ENCODE peak calls at places on chromosomes 2 and 18, in six cellular contexts. B is GM23338, Q is breast epithelium, N is SK-N-SH, D is K562, R is sigmoid colon. G is an unnamed sample. For H3K27me3, the result is how much of the 10 kb centered on the place peaks cover.

GRCh38 chr2:12456293-12457151 is 260.2 kb upstream of the TRIB2 start:
- DNase-seq in B (peak), Q (peak), N (no peak), D (peak), R (peak), G (peak)

GRCh38 chr2:227710986-227711385 is 6.8 kb downstream of the SLC19A3 start:
- DNase-seq in B (no peak), Q (no peak), N (no peak), D (no peak), R (no peak), G (no peak)

GRCh38 chr2:238024986-238025385 is 35.8 kb upstream of the SCLY start:
- DNase-seq in B (no peak), Q (no peak), N (no peak), D (no peak), R (no peak), G (no peak)

GRCh38 chr18:46899274-46899948 is 17.9 kb downstream of the PIAS2 start:
- DNase-seq in B (peak), Q (no peak), N (no peak), D (no peak), R (no peak), G (no peak)

GRCh38 chr18:67525328-67526110 is 9.0 kb upstream of the DSEL start:
- DNase-seq in B (peak), Q (peak), N (no peak), D (no peak), R (peak), G (peak)

GRCh38 chr2:128064353-128064752 is 26.6 kb upstream of the UGGT1 start:
- DNase-seq in B (no peak), Q (no peak), N (no peak), D (no peak), R (no peak), G (no peak)

GRCh38 chr2:157329524-157329923 is 3.9 kb upstream of the ERMN start:
- DNase-seq in B (no peak), Q (no peak), N (no peak), D (no peak), R (no peak), G (no peak)

GRCh38 chr2:155309483-155309882 is 611.0 kb downstream of the KCNJ3 start:
- DNase-seq in B (no peak), Q (no peak), N (no peak), D (no peak), R (no peak), G (no peak)

GRCh38 chr18:79788096-79789085 is 9.3 kb upstream of the KCNG2 start:
- DNase-seq in B (peak), Q (no peak), N (no peak), D (no peak), R (peak), G (no peak)

GRCh38 chr2:168500516-168500915 is 44.4 kb downstream of the CERS6 start:
- DNase-seq in B (no peak), Q (no peak), N (no peak), D (no peak), R (no peak), G (no peak)

GRCh38 chr2:67322361-67323001 is 74.7 kb upstream of the ETAA1 start:
- DNase-seq in B (peak), Q (no peak), N (peak), D (no peak), R (peak), G (peak)

GRCh38 chr2:177148477-177149154 is 64.0 kb upstream of the HNRNPA3 start:
- DNase-seq in B (peak), Q (peak), N (peak), D (peak), R (peak), G (peak)

GRCh38 chr2:43074052-43074451 is 152.4 kb downstream of the ZFP36L2 start:
- DNase-seq in B (no peak), Q (no peak), N (no peak), D (no peak), R (no peak), G (no peak)

GRCh38 chr18:72849671-72850070 is 18.1 kb downstream of the NETO1 start:
- DNase-seq in B (no peak), Q (no peak), N (no peak), D (no peak), R (no peak), G (no peak)

GRCh38 chr2:52831216-52831615 is 936.4 kb upstream of the CHAC2 start:
- DNase-seq in B (no peak), Q (no peak), N (no peak), D (no peak), R (no peak), G (no peak)

GRCh38 chr2:70596293-70596692 is 42.7 kb upstream of the TGFA start:
- DNase-seq in B (no peak), Q (no peak), N (no peak), D (no peak), R (no peak), G (no peak)

GRCh38 chr2:69464575-69464974 is 27.3 kb upstream of the NFU1 start:
- DNase-seq in B (no peak), Q (no peak), N (no peak), D (no peak), R (peak), G (no peak)

GRCh38 chr2:31055938-31056337 is 82.3 kb downstream of the GALNT14 start:
- DNase-seq in B (no peak), Q (no peak), N (no peak), D (no peak), R (no peak), G (no peak)

GRCh38 chr2:104872866-104873688 is 19.2 kb downstream of the POU3F3 start:
- DNase-seq in B (peak), Q (peak), N (peak), D (peak), R (peak), G (no peak)

DNA sequence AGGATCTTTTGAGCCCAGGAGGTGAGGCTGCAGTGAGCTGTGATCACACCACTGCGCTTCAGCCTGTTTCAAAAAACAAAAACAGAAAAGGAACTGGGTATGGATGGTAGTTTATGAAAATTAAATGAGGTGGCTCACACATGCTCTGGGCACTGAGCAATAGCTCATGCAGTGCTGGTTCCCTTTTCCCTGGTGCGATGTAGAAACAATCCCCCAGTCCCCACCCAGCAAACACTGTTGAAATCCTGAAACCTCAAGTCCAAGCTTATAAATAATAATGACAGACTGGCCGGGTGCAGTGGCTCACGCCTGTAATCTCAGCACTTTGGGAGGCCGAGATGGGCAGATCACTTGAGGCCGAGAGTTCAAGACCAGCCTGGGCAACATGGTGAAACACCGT is 55.4 kb upstream of the SMAD2 start:
- DNase-seq in B (no peak), Q (no peak), N (no peak), D (no peak), R (no peak), G (no peak)
- TF ChIP-seq POLR2AphosphoS5 in B (no peak), Q (no peak), N (no peak), D (no peak), R (no peak), G (no peak)

GRCh38 chr2:99780276-99780675 is 290.5 kb upstream of the REV1 start:
- DNase-seq in B (no peak), Q (no peak), N (no peak), D (no peak), R (no peak), G (no peak)
- H3K27me3 ChIP-seq in B (under half), Q (under half), N (under half), D (under half), R (under half), G (under half)

DNA sequence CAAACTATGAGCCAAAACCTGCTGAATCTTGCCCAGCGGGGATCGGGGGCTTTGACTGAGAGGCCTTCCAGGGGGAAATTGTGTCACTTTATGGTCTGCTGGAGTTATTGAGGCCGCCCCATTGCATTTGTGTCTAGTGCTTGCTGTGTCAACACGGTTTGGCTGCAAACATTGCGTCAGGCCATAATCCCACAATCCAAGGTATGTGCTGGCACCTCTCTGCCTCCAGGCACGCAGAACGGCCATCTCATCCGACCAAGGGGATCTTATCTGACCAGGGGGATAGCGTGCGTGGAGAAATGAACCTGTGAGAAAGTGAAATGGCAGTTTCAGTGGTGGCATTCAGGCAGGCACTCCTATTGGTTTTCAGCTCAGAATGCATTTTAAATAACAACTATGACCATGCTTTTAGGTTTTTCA is 18.1 kb upstream of the LYPD6B start:
- DNase-seq in B (no peak), Q (peak), N (no peak), D (no peak), R (no peak), G (no peak)
- TF ChIP-seq POLR2AphosphoS5 in B (no peak), Q (no peak), N (no peak), D (no peak), R (no peak), G (no peak)

DNA sequence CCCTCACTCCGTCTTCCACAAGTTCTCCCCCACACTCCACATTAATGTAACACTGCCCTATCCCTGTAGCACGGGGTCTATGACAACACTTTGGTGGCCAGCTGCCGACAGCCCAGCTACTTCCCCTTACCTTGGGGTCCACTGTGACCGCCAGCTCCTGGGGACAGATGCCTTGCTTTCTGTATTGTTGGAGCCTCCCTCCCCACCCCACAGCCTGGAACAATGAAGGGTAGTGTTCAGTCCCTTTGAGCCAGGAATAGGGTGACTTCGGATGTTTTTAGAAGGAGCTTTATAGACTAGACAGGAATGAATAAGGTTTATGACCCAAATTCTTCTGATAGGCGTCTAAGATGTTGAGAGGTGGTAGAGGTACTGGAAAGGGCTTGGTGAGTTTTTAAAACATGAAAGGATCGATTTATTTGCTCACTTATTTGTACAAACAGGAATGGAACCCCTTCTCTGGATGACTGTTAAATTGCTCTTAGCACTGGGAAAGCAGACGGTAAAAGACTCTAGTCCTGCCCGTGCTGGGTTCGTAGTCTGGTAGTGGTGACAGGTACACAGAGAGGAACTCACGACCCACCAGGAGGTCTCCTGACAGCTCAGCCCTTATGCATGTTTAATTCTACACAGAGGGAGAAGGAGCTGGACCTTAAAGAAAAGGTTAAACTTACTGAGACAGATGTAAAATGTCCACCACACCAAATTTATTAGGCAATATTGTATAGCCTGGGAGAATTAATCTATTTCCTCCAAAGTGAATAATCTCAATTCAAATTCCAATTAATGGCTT is 90.9 kb downstream of the MYCN start:
- DNase-seq in B (no peak), Q (no peak), N (no peak), D (no peak), R (no peak), G (no peak)
- H3K27me3 ChIP-seq in B (under half), Q (under half), N (under half), D (under half), R (under half), G (under half)

DNA sequence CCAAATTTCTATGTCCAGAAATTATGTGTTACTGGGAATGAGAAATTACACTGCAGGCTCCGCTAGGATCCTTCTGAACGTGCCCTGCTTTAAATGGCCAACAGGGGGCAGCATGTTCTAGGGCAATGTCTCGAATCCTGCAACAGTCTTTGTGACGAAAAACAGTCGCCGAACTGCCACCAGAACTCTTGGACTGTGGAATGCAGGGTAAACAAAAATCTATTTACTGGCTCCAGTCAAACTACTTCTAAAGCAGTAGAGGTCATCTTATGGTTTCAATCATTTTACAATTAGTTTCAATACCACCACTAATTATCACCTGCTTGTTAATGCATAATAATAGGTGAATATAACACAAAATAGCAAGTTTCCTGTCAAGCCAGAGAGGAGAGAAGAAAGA is 9.8 kb upstream of the ZNF397 start:
- DNase-seq in B (peak), Q (peak), N (peak), D (peak), R (peak), G (peak)
- TF ChIP-seq POLR2AphosphoS5 in B (no peak), Q (no peak), N (no peak), D (no peak), R (peak), G (no peak)

GRCh38 chr2:26157580-26157979 is 15.3 kb upstream of the GAREM2 start:
- DNase-seq in B (no peak), Q (no peak), N (no peak), D (no peak), R (no peak), G (no peak)
- H3K27me3 ChIP-seq in B (under half), Q (under half), N (under half), D (under half), R (under half), G (under half)

DNA sequence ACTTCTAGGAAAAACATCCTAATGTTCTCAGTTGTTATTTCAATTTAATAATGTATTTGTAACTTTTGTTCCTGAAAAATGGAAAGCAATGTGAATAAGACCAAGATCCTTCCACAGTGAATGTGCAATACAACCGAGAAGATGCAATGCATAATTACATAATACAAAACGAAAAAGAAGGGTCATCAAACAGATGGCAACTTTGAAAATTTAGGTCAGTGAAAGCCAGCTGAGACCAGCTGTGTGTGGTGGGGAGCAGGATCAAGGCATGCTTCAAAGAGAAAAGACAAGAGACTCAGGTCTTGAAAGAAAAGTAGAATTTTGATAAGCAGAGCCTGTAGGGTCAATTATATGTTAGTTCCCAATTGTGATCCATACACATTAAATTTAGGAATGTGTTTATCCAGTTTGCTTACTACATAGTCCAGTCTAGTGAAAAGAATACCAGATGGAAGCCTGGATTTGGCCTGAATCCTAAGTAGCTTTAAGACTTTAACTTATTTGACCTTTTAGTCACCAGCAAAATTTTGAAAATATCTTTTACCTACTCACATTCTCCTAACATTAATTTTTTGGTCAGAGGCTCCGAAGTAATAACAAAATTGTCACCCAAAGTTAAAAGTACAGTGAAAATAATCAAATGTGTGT is 93.7 kb downstream of the COBLL1 start:
- DNase-seq in B (no peak), Q (no peak), N (no peak), D (no peak), R (no peak), G (no peak)
- TF ChIP-seq POLR2AphosphoS5 in B (no peak), Q (no peak), N (no peak), D (no peak), R (no peak), G (no peak)

DNA sequence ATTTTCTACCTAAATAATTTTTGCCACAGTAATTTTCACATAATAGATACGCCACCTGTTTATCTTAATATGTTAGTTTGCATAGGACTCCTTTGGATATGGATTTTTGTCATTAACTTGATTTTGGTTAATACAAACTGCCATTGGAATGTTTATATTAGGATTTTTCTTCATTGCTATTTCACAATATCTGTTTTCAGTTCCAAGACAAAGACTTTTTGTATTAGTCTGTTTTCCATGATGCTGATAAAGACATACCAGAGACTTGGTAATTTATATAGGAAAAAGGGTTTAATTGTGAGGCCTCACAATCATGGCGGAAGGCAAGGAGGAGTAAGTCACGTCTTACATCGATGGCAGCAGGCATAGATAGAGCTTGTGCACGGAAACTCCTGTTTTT is 503.1 kb upstream of the TMEFF2 start:
- DNase-seq in B (no peak), Q (no peak), N (no peak), D (no peak), R (no peak), G (no peak)
- H3K27me3 ChIP-seq in B (under half), Q (under half), N (under half), D (under half), R (under half), G (under half)

G was measured in Panc1.